ENCODE peak calls at places on chromosomes 6 and 20, in four cellular contexts. N, Q, W and R are unnamed samples.

GRCh38 chr6:13453771-13454251 is 33.6 kb downstream of the GFOD1 start:
- DNase-seq in N (no peak), Q (no peak), W (no peak), R (no peak)

GRCh38 chr6:1838604-1839003 is 228.9 kb downstream of the FOXC1 start:
- DNase-seq in N (no peak), Q (no peak), W (no peak), R (no peak)

GRCh38 chr20:35561268-35561667 is 19.4 kb downstream of the ERGIC3 start:
- DNase-seq in Q (no peak), W (peak; percentile 77), N (no peak), R (peak; percentile 40)

GRCh38 chr6:161660666-161661571 is 387.1 kb upstream of the AGPAT4 start:
- DNase-seq in N (no peak), Q (no peak), W (no peak), R (no peak)

GRCh38 chr6:151209071-151209831 is 30.5 kb upstream of the AKAP12 start:
- DNase-seq in Q (no peak), W (no peak), N (no peak), R (peak; percentile 40)

GRCh38 chr20:58891076-58891685 is 38.7 kb downstream of the GNAS start:
- DNase-seq in W (peak; percentile 91), Q (no peak), N (peak; percentile 95), R (peak; percentile 77)

GRCh38 chr20:31719644-31720485 is 2.8 kb downstream of the BCL2L1 start:
- DNase-seq in W (peak; percentile 53), Q (no peak), N (no peak), R (no peak)

GRCh38 chr6:26197736-26198625 is 110.8 kb downstream of the HFE start:
- DNase-seq in N (peak; percentile 83), Q (no peak), W (peak; percentile 46), R (no peak)

GRCh38 chr6:39642300-39642699 is 82.9 kb downstream of the KIF6 start:
- DNase-seq in N (no peak), Q (no peak), W (peak; percentile 26), R (no peak)

GRCh38 chr20:15703171-15703911 is 869.9 kb downstream of the KIF16B start:
- DNase-seq in W (no peak), N (no peak), Q (no peak), R (no peak)

GRCh38 chr20:36394340-36394965 is 88.3 kb downstream of the DLGAP4 start:
- DNase-seq in Q (no peak), N (no peak), W (no peak), R (no peak)

GRCh38 chr6:32665621-32666140 is 776 bp downstream of the HLA-DQB1 start:
- DNase-seq in Q (no peak), N (no peak), W (no peak), R (no peak)

GRCh38 chr6:138157986-138158638 is 3.6 kb upstream of the ARFGEF3 start:
- DNase-seq in W (no peak), Q (no peak), N (no peak), R (no peak)

GRCh38 chr20:40563296-40563950 is 125.6 kb downstream of the MAFB start:
- DNase-seq in W (no peak), N (no peak), Q (peak; percentile 6), R (peak; percentile 43)

GRCh38 chr6:3208096-3208774 is 19.2 kb downstream of the TUBB2B start:
- DNase-seq in Q (no peak), W (no peak), N (no peak), R (no peak)

GRCh38 chr20:46128310-46129151 is 10.4 kb downstream of the CD40 start:
- DNase-seq in Q (no peak), N (peak; percentile 74), W (peak; percentile 75), R (peak; percentile 52)

GRCh38 chr6:164258421-164258820 is 843.9 kb downstream of the QKI start:
- DNase-seq in Q (no peak), N (no peak), W (no peak), R (no peak)

GRCh38 chr6:137005073-137005472 is 39.7 kb downstream of the IL20RA start:
- DNase-seq in Q (no peak), N (no peak), W (no peak), R (no peak)

GRCh38 chr6:44917430-44917829 is 410.7 kb upstream of the RUNX2 start:
- DNase-seq in W (no peak), N (no peak), Q (no peak), R (no peak)

GRCh38 chr20:37278966-37279590 is 10.4 kb upstream of the MANBAL start:
- DNase-seq in Q (no peak), W (no peak), N (no peak), R (no peak)

GRCh38 chr20:51608060-51608459 is 65.5 kb upstream of the NFATC2 start:
- DNase-seq in W (no peak), Q (no peak), N (no peak), R (no peak)

GRCh38 chr6:131923356-131923755 is 27.8 kb downstream of the CCN2 start:
- DNase-seq in N (no peak), Q (no peak), W (peak; percentile 85), R (peak; percentile 86)

GRCh38 chr6:32271427-32271826 is 47.6 kb upstream of the NOTCH4 start:
- DNase-seq in W (no peak), Q (no peak), N (no peak), R (no peak)

GRCh38 chr6:43101497-43101896 is 25.4 kb downstream of the PTK7 start:
- DNase-seq in Q (no peak), W (no peak), N (no peak), R (no peak)

GRCh38 chr6:144582939-144583613 is 297.9 kb downstream of the UTRN start:
- DNase-seq in W (peak; percentile 27), Q (no peak), N (peak; percentile 89), R (peak; percentile 43)

GRCh38 chr6:107894821-107895396 is 63.1 kb downstream of the SEC63 start:
- DNase-seq in W (no peak), N (no peak), Q (no peak), R (no peak)

GRCh38 chr6:24330137-24330732 is 27.6 kb downstream of the DCDC2 start:
- DNase-seq in W (no peak), N (no peak), Q (no peak), R (no peak)

DNA sequence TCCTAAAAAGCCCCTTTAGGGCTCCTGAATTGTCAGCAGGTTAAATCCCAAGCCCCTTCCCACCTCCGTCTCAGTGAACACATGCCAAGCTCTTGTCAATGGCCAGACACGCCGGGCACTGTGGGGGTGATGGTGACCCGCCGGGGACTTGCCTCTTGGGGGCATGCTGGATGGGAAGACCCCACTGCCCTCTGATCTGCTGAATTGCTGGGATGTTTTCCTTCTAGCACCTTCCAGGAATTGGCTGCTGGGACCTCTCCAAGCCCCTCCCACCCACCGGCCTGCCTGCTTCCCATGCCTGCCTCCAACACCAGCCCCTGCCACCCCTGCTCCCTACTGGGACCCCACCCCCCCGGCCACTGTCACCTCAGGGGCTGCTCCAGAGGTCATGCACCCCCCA is 345.9 kb downstream of the CDH4 start:
- DNase-seq in N (no peak), W (no peak), Q (no peak), R (no peak)
- H3K9me3 ChIP-seq in N (no peaks in the 10 kb centered on the region), W (no peaks in the 10 kb centered on the region), Q (peaks cover 6% of the 10 kb centered on the region), R (no peaks in the 10 kb centered on the region)

GRCh38 chr6:4913705-4914411 is 90.0 kb downstream of the RPP40 start:
- DNase-seq in N (no peak), W (no peak), Q (no peak), R (no peak)
- H3K4me1 ChIP-seq in N (peaks cover 28% of the 10 kb centered on the region), W (peaks cover 23% of the 10 kb centered on the region), Q (peaks cover 16% of the 10 kb centered on the region), R (no peaks in the 10 kb centered on the region)

GRCh38 chr6:167493310-167493709 is 168.4 kb downstream of the TTLL2 start:
- DNase-seq in N (no peak), W (no peak), Q (no peak), R (no peak)
- H3K9me3 ChIP-seq in N (no peaks in the 10 kb centered on the region), W (no peaks in the 10 kb centered on the region), Q (no peaks in the 10 kb centered on the region), R (no peaks in the 10 kb centered on the region)

GRCh38 chr6:53300656-53301551 is 47.8 kb downstream of the ELOVL5 start:
- DNase-seq in Q (no peak), N (peak; percentile 80), W (no peak), R (peak; percentile 79)
- H3K4me1 ChIP-seq in Q (peaks cover 36% of the 10 kb centered on the region), N (peaks cover 84% of the 10 kb centered on the region), W (peaks cover 33% of the 10 kb centered on the region), R (peaks cover 54% of the 10 kb centered on the region)